ENCODE peak calls at places on chromosomes 5 and 9, in nine cellular contexts. C is breast epithelium, W is H1, N is stomach, U is transverse colon, V is K562, R is HCT116, H is GM12878, Y is GM12891. T is an unnamed sample.

GRCh38 chr9:137807721-137808703 is 69.6 kb upstream of the CACNA1B start:
- DNase-seq in C (no peak), W (no peak), N (no peak), U (no peak), V (no peak), R (no peak), H (no peak), Y (no peak), T (no peak)

GRCh38 chr9:134056483-134057310 is 11.1 kb downstream of the BRD3 start:
- DNase-seq in C (no peak), W (no peak), N (no peak), U (peak), V (no peak), R (no peak), H (no peak), Y (peak), T (peak)

GRCh38 chr5:73094415-73094814 is 26.0 kb upstream of the TMEM171 start:
- DNase-seq in C (no peak), W (no peak), N (no peak), U (no peak), V (no peak), R (no peak), H (no peak), Y (no peak), T (no peak)

GRCh38 chr5:157651623-157652376 is 438 bp downstream of the SOX30 start:
- DNase-seq in C (peak), W (peak), N (peak), U (peak), V (no peak), R (no peak), H (peak), Y (peak), T (peak)

GRCh38 chr5:76403963-76404693 is 1.0 kb downstream of the IQGAP2 start:
- DNase-seq in C (peak), W (peak), N (peak), U (peak), V (peak), R (no peak), H (peak), Y (peak), T (no peak)

GRCh38 chr5:73793911-73794310 is 167.9 kb downstream of the ARHGEF28 start:
- DNase-seq in C (no peak), W (no peak), N (no peak), U (no peak), V (no peak), R (no peak), H (no peak), Y (no peak), T (no peak)

GRCh38 chr5:170554566-170555267 is 50.9 kb downstream of the KCNIP1 start:
- DNase-seq in C (no peak), W (no peak), N (no peak), U (peak), V (no peak), R (no peak), H (no peak), Y (no peak), T (no peak)

GRCh38 chr5:168974081-168974480 is 326.9 kb downstream of the SLIT3 start:
- DNase-seq in C (no peak), W (no peak), N (no peak), U (no peak), V (no peak), R (no peak), H (no peak), Y (no peak), T (no peak)

GRCh38 chr5:137201876-137202275 is 297.2 kb downstream of the SPOCK1 start:
- DNase-seq in C (no peak), W (no peak), N (no peak), U (no peak), V (no peak), R (no peak), H (no peak), Y (no peak), T (no peak)

GRCh38 chr5:151171521-151171920 is 13.9 kb upstream of the ANXA6 start:
- DNase-seq in C (no peak), W (no peak), N (no peak), U (no peak), V (no peak), R (no peak), H (no peak), Y (no peak), T (no peak)

GRCh38 chr9:23005061-23005690 is 558.6 kb downstream of the DMRTA1 start:
- DNase-seq in C (no peak), W (no peak), N (no peak), U (no peak), V (no peak), R (no peak), H (no peak), Y (no peak), T (no peak)

GRCh38 chr9:122819326-122819725 is 9.1 kb downstream of the PDCL start:
- DNase-seq in C (no peak), W (no peak), N (no peak), U (no peak), V (no peak), R (no peak), H (no peak), Y (no peak), T (no peak)

GRCh38 chr5:37738057-37738691 is 101.7 kb downstream of the GDNF start:
- DNase-seq in C (no peak), W (no peak), N (no peak), U (no peak), V (no peak), R (peak), H (peak), Y (no peak), T (no peak)

GRCh38 chr9:82031538-82032280 is 43.1 kb downstream of the SPATA31D1 start:
- DNase-seq in C (no peak), W (no peak), N (no peak), U (no peak), V (no peak), R (peak), H (no peak), Y (no peak), T (no peak)

GRCh38 chr5:171420429-171421231 is 1.2 kb downstream of the FGF18 start:
- DNase-seq in C (no peak), W (no peak), N (peak), U (peak), V (no peak), R (no peak), H (no peak), Y (no peak), T (no peak)

GRCh38 chr9:130846487-130847305 is 11.6 kb downstream of the ABL1 start:
- DNase-seq in C (no peak), W (no peak), N (peak), U (no peak), V (no peak), R (no peak), H (no peak), Y (no peak), T (no peak)

GRCh38 chr5:80069251-80069650 is 34.1 kb downstream of the THBS4 start:
- DNase-seq in C (no peak), W (no peak), N (no peak), U (no peak), V (no peak), R (no peak), H (no peak), Y (no peak), T (no peak)

GRCh38 chr5:157172408-157172807 is 6.3 kb upstream of the GARIN3 start:
- DNase-seq in C (no peak), W (no peak), N (no peak), U (peak), V (no peak), R (no peak), H (peak), Y (peak), T (peak)

GRCh38 chr5:175120412-175120811 is 323.6 kb downstream of the DRD1 start:
- DNase-seq in C (no peak), W (no peak), N (no peak), U (no peak), V (no peak), R (no peak), H (no peak), Y (no peak), T (no peak)

GRCh38 chr9:128637656-128638055 is 19.0 kb downstream of the DYNC2I2 start:
- DNase-seq in C (no peak), W (no peak), N (no peak), U (no peak), V (no peak), R (no peak), H (no peak), Y (no peak), T (no peak)

GRCh38 chr5:155049569-155050383 is 36.2 kb downstream of the KIF4B start:
- DNase-seq in C (no peak), W (peak), N (no peak), U (no peak), V (no peak), R (peak), H (no peak), Y (no peak), T (no peak)

GRCh38 chr5:144028058-144028457 is 142.4 kb downstream of the YIPF5 start:
- DNase-seq in C (no peak), W (no peak), N (no peak), U (no peak), V (no peak), R (no peak), H (no peak), Y (no peak), T (no peak)

GRCh38 chr9:14258840-14259239 is 55.1 kb downstream of the NFIB start:
- DNase-seq in C (no peak), W (no peak), N (no peak), U (no peak), V (no peak), R (no peak), H (no peak), Y (no peak), T (no peak)

GRCh38 chr5:59367791-59368394 is 525.6 kb downstream of the PDE4D start:
- DNase-seq in C (no peak), W (no peak), N (peak), U (peak), V (no peak), R (peak), H (no peak), Y (no peak), T (no peak)

GRCh38 chr5:75890546-75890945 is 173.3 kb upstream of the POC5 start:
- DNase-seq in C (no peak), W (no peak), N (no peak), U (no peak), V (no peak), R (no peak), H (no peak), Y (no peak), T (no peak)

GRCh38 chr5:61182449-61182848 is 20.2 kb upstream of the SMIM15 start:
- DNase-seq in C (no peak), W (no peak), N (no peak), U (no peak), V (no peak), R (no peak), H (no peak), Y (no peak), T (no peak)

GRCh38 chr9:37148181-37148580 is 27.8 kb downstream of the ZCCHC7 start:
- DNase-seq in C (no peak), W (no peak), N (no peak), U (no peak), V (peak), R (no peak), H (no peak), Y (no peak), T (no peak)

GRCh38 chr5:114407783-114408182 is 45.9 kb downstream of the KCNN2 start:
- DNase-seq in C (no peak), W (no peak), N (no peak), U (no peak), V (no peak), R (no peak), H (peak), Y (no peak), T (no peak)

GRCh38 chr5:98510111-98510510 is 263.4 kb upstream of the RGMB start:
- DNase-seq in C (no peak), W (no peak), N (peak), U (peak), V (no peak), R (no peak), H (no peak), Y (no peak), T (no peak)

DNA sequence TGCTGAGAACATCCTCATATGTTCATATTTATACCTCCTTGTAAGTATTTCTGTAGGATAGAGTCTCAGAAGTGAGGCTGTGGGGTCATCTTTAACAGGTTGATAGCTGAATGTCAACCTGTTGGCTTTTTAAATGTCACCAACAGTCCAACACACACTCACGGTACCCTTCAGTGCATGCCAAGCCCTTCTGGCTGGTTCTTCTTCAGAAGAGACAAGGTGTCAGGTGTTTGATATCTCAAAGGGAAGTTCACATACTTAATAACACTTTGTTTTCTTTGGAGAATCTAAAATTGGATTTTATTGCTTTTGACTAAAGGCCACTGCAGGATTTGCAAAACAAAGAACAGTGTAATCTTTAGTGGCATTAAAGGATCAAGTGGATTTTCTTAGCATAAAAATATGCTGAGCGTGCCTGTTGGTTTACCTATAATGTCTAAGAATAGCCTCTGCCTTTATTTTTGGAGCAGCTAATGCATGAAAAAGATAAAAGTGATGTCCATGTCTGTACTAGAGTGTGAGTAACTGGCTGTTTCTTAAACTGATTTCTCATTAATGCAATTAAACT is 58.2 kb downstream of the RGS3 start:
- DNase-seq in C (no peak), W (no peak), N (no peak), U (no peak), V (no peak), R (no peak), H (no peak), Y (no peak), T (no peak)
- TF ChIP-seq POLR2AphosphoS5 in C (no peak), W (no peak), N (no peak), U (peak), V (no peak), R (no peak), H (no peak), Y (no peak), T (no peak)

GRCh38 chr5:42514759-42515158 is 91.5 kb downstream of the GHR start:
- DNase-seq in C (no peak), W (no peak), N (no peak), U (no peak), V (no peak), R (no peak), H (no peak), Y (no peak), T (no peak)
- TF ChIP-seq POLR2A in C (no peak), W (no peak), N (no peak), U (no peak), V (no peak), R (no peak), H (no peak), Y (no peak), T (no peak)

GRCh38 chr5:55636711-55637110 is 75.4 kb downstream of the SLC38A9 start:
- DNase-seq in C (no peak), W (no peak), N (no peak), U (peak), V (no peak), R (no peak), H (no peak), Y (no peak), T (no peak)
- TF ChIP-seq POLR2AphosphoS5 in C (peak), W (no peak), N (no peak), U (no peak), V (no peak), R (no peak), H (no peak), Y (no peak), T (no peak)

DNA sequence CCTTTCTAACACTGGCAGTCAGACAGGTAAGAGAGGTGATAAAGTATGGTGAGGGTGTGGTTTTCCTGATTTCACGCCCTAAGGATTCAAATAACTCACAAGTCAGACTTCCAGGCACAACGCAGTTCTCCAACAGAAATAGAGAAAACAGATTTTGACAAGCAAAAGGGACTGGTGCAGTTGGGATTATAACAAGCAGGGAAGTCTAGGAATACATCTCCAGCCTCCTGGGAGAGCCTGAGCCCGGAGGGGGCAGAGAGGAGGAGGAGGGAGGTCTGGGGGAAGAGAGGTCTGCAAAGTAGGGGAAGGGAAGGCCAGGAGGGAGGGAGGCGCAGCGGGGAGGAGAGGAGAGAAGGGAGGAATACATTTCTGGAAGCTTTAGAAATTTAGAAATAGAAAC is 1.6 kb downstream of the CMBL start:
- DNase-seq in C (no peak), W (no peak), N (no peak), U (peak), V (no peak), R (no peak), H (no peak), Y (no peak), T (no peak)
- TF ChIP-seq POLR2A in C (no peak), W (no peak), N (no peak), U (peak), V (no peak), R (no peak), H (no peak), Y (no peak), T (no peak)

DNA sequence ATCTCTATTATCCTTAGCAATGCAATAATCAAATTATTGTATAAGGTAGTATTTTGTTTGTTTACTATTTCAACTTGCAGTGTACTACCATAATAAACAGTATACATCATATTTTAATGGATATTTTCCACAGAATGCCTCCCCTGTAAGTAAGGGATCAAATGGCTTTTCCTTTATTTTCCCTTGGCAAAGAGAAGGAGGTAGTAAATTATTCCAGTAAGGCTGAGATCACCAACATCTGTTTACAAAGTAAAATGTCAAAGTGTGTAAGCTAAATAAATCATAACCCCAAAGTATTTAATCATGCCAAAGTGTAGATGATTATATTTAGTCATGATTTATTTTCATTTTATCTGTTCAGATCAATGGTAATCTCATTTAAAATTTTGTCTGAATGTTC is 537.6 kb downstream of the PRDM9 start:
- DNase-seq in C (no peak), W (no peak), N (no peak), U (no peak), V (no peak), R (no peak), H (no peak), Y (no peak), T (no peak)
- TF ChIP-seq POLR2AphosphoS5 in C (no peak), W (no peak), N (no peak), U (no peak), V (no peak), R (no peak), H (no peak), Y (no peak), T (no peak)